ENCODE peak calls at places on chromosomes 16 and 17, in four cellular contexts. One of them, this sample, is unnamed.

GRCh38 chr17:74598346-74599022 is 6.4 kb upstream of the CD300LD start:
- DNase-seq in dorsolateral prefrontal cortex: no peak
- DNase-seq in fibroblast of villous mesenchyme: no peak
- DNase-seq in adrenal gland: no peak
- DNase-seq in this sample: no peak

GRCh38 chr16:72400257-72401078 is 228.5 kb upstream of the PMFBP1 start:
- DNase-seq in dorsolateral prefrontal cortex: no peak
- DNase-seq in fibroblast of villous mesenchyme: peak
- DNase-seq in adrenal gland: peak
- DNase-seq in this sample: peak

GRCh38 chr16:22635345-22635744 is 124.7 kb downstream of the NPIPB5 start:
- DNase-seq in dorsolateral prefrontal cortex: no peak
- DNase-seq in fibroblast of villous mesenchyme: no peak
- DNase-seq in adrenal gland: no peak
- DNase-seq in this sample: no peak

GRCh38 chr17:64785050-64785449 is 122.9 kb upstream of the SMURF2 start:
- DNase-seq in dorsolateral prefrontal cortex: no peak
- DNase-seq in fibroblast of villous mesenchyme: no peak
- DNase-seq in adrenal gland: no peak
- DNase-seq in this sample: no peak

GRCh38 chr17:10105513-10106001 is 92.8 kb downstream of the GAS7 start:
- DNase-seq in dorsolateral prefrontal cortex: no peak
- DNase-seq in fibroblast of villous mesenchyme: peak
- DNase-seq in adrenal gland: no peak
- DNase-seq in this sample: peak

GRCh38 chr16:58679763-58680162 is 4.8 kb downstream of the SLC38A7 start:
- DNase-seq in dorsolateral prefrontal cortex: no peak
- DNase-seq in fibroblast of villous mesenchyme: no peak
- DNase-seq in adrenal gland: no peak
- DNase-seq in this sample: no peak

GRCh38 chr17:1413281-1413791 is 13.3 kb upstream of the YWHAE start:
- DNase-seq in dorsolateral prefrontal cortex: no peak
- DNase-seq in fibroblast of villous mesenchyme: peak
- DNase-seq in adrenal gland: peak
- DNase-seq in this sample: peak

GRCh38 chr17:34171245-34171818 is 83.8 kb upstream of the CCL2 start:
- DNase-seq in dorsolateral prefrontal cortex: peak
- DNase-seq in fibroblast of villous mesenchyme: peak
- DNase-seq in adrenal gland: peak
- DNase-seq in this sample: peak

GRCh38 chr16:31471875-31472558 is at the start of gene TGFB1I1:
- DNase-seq in dorsolateral prefrontal cortex: no peak
- DNase-seq in fibroblast of villous mesenchyme: peak
- DNase-seq in adrenal gland: no peak
- DNase-seq in this sample: peak

GRCh38 chr17:50118076-50118827 is 11.7 kb downstream of the SAMD14 start:
- DNase-seq in dorsolateral prefrontal cortex: no peak
- DNase-seq in fibroblast of villous mesenchyme: no peak
- DNase-seq in adrenal gland: no peak
- DNase-seq in this sample: no peak

GRCh38 chr16:85798901-85799496 is 345 bp downstream of the EMC8 start:
- DNase-seq in dorsolateral prefrontal cortex: no peak
- DNase-seq in fibroblast of villous mesenchyme: peak
- DNase-seq in adrenal gland: peak
- DNase-seq in this sample: peak

GRCh38 chr17:73750975-73751374 is 106.7 kb upstream of the SDK2 start:
- DNase-seq in dorsolateral prefrontal cortex: no peak
- DNase-seq in fibroblast of villous mesenchyme: no peak
- DNase-seq in adrenal gland: no peak
- DNase-seq in this sample: no peak

GRCh38 chr16:86213427-86214205 is 296.7 kb upstream of the FOXF1 start:
- DNase-seq in dorsolateral prefrontal cortex: no peak
- DNase-seq in fibroblast of villous mesenchyme: no peak
- DNase-seq in adrenal gland: no peak
- DNase-seq in this sample: no peak

GRCh38 chr16:397736-398332 is 835 bp downstream of the NME4 start:
- DNase-seq in dorsolateral prefrontal cortex: peak
- DNase-seq in fibroblast of villous mesenchyme: peak
- DNase-seq in adrenal gland: peak
- DNase-seq in this sample: peak

GRCh38 chr17:36807496-36808180 is 129.6 kb upstream of the LHX1 start:
- DNase-seq in dorsolateral prefrontal cortex: no peak
- DNase-seq in fibroblast of villous mesenchyme: no peak
- DNase-seq in adrenal gland: no peak
- DNase-seq in this sample: no peak

GRCh38 chr17:59287452-59287851 is 44.0 kb upstream of the YPEL2 start:
- DNase-seq in dorsolateral prefrontal cortex: no peak
- DNase-seq in fibroblast of villous mesenchyme: no peak
- DNase-seq in adrenal gland: no peak
- DNase-seq in this sample: peak

GRCh38 chr17:75688209-75688771 is 21.2 kb downstream of the SAP30BP start:
- DNase-seq in dorsolateral prefrontal cortex: no peak
- DNase-seq in fibroblast of villous mesenchyme: peak
- DNase-seq in adrenal gland: no peak
- DNase-seq in this sample: peak

GRCh38 chr17:34974179-34974578 is 6.1 kb upstream of the LIG3 start:
- DNase-seq in dorsolateral prefrontal cortex: no peak
- DNase-seq in fibroblast of villous mesenchyme: peak
- DNase-seq in adrenal gland: no peak
- DNase-seq in this sample: no peak

GRCh38 chr16:66605177-66605999 is 884 bp downstream of the CMTM3 start:
- DNase-seq in dorsolateral prefrontal cortex: no peak
- DNase-seq in fibroblast of villous mesenchyme: peak
- DNase-seq in adrenal gland: peak
- DNase-seq in this sample: peak

GRCh38 chr17:64992325-64992802 is 64.2 kb downstream of the GNA13 start:
- DNase-seq in dorsolateral prefrontal cortex: no peak
- DNase-seq in fibroblast of villous mesenchyme: peak
- DNase-seq in adrenal gland: peak
- DNase-seq in this sample: no peak

GRCh38 chr16:52827456-52827855 is 225.2 kb downstream of the CHD9NB start:
- DNase-seq in dorsolateral prefrontal cortex: no peak
- DNase-seq in fibroblast of villous mesenchyme: no peak
- DNase-seq in adrenal gland: no peak
- DNase-seq in this sample: no peak

GRCh38 chr17:43905985-43906852 is 1.1 kb downstream of the MPP2 start:
- DNase-seq in dorsolateral prefrontal cortex: peak
- DNase-seq in fibroblast of villous mesenchyme: peak
- DNase-seq in adrenal gland: no peak
- DNase-seq in this sample: peak

GRCh38 chr17:80922580-80923160 is 69.0 kb upstream of the CHMP6 start:
- DNase-seq in dorsolateral prefrontal cortex: no peak
- DNase-seq in fibroblast of villous mesenchyme: no peak
- DNase-seq in adrenal gland: no peak
- DNase-seq in this sample: no peak

GRCh38 chr16:65922923-65923322 is 443.6 kb upstream of the CDH5 start:
- DNase-seq in dorsolateral prefrontal cortex: no peak
- DNase-seq in fibroblast of villous mesenchyme: no peak
- DNase-seq in adrenal gland: no peak
- DNase-seq in this sample: no peak

GRCh38 chr16:17205279-17206139 is 265.3 kb downstream of the XYLT1 start:
- DNase-seq in dorsolateral prefrontal cortex: no peak
- DNase-seq in fibroblast of villous mesenchyme: peak
- DNase-seq in adrenal gland: no peak
- DNase-seq in this sample: no peak

GRCh38 chr17:44115585-44116415 is 7.6 kb downstream of the HDAC5 start:
- DNase-seq in dorsolateral prefrontal cortex: no peak
- DNase-seq in fibroblast of villous mesenchyme: peak
- DNase-seq in adrenal gland: no peak
- DNase-seq in this sample: peak

GRCh38 chr16:30351586-30352419 is 3.3 kb downstream of the CD2BP2 start:
- DNase-seq in dorsolateral prefrontal cortex: peak
- DNase-seq in fibroblast of villous mesenchyme: peak
- DNase-seq in adrenal gland: peak
- DNase-seq in this sample: peak

GRCh38 chr17:48223945-48224344 is 116.4 kb downstream of the SNX11 start:
- DNase-seq in dorsolateral prefrontal cortex: no peak
- DNase-seq in fibroblast of villous mesenchyme: no peak
- DNase-seq in adrenal gland: no peak
- DNase-seq in this sample: no peak

GRCh38 chr17:57726838-57727237 is 18.3 kb downstream of the CCDC182 start:
- DNase-seq in dorsolateral prefrontal cortex: no peak
- DNase-seq in fibroblast of villous mesenchyme: no peak
- DNase-seq in adrenal gland: no peak
- DNase-seq in this sample: no peak

GRCh38 chr16:57924514-57924913 is 46.4 kb downstream of the CNGB1 start:
- DNase-seq in dorsolateral prefrontal cortex: no peak
- DNase-seq in fibroblast of villous mesenchyme: no peak
- DNase-seq in adrenal gland: no peak
- DNase-seq in this sample: no peak

GRCh38 chr17:40818733-40819527 is 3.5 kb downstream of the KRT10 start:
- DNase-seq in dorsolateral prefrontal cortex: peak
- DNase-seq in fibroblast of villous mesenchyme: peak
- DNase-seq in adrenal gland: peak
- DNase-seq in this sample: peak

GRCh38 chr17:79133214-79133613 is 58.6 kb downstream of the ENGASE start:
- DNase-seq in dorsolateral prefrontal cortex: no peak
- DNase-seq in fibroblast of villous mesenchyme: no peak
- DNase-seq in adrenal gland: no peak
- DNase-seq in this sample: no peak

GRCh38 chr17:79552405-79552804 is 58.4 kb downstream of the RBFOX3 start:
- DNase-seq in dorsolateral prefrontal cortex: no peak
- DNase-seq in fibroblast of villous mesenchyme: no peak
- DNase-seq in adrenal gland: no peak
- DNase-seq in this sample: no peak

GRCh38 chr17:44557653-44558285 is 485 bp downstream of the FZD2 start:
- DNase-seq in dorsolateral prefrontal cortex: peak
- DNase-seq in fibroblast of villous mesenchyme: peak
- DNase-seq in adrenal gland: no peak
- DNase-seq in this sample: peak

GRCh38 chr16:2955438-2955778 is 8.7 kb upstream of the KREMEN2 start:
- DNase-seq in dorsolateral prefrontal cortex: no peak
- DNase-seq in fibroblast of villous mesenchyme: no peak
- DNase-seq in adrenal gland: no peak
- DNase-seq in this sample: no peak

GRCh38 chr17:68396795-68397536 is 60.3 kb downstream of the WIPI1 start:
- DNase-seq in dorsolateral prefrontal cortex: no peak
- DNase-seq in fibroblast of villous mesenchyme: no peak
- DNase-seq in adrenal gland: no peak
- DNase-seq in this sample: no peak

GRCh38 chr16:26885674-26886073 is 181.1 kb upstream of the C16orf82 start:
- DNase-seq in dorsolateral prefrontal cortex: no peak
- DNase-seq in fibroblast of villous mesenchyme: no peak
- DNase-seq in adrenal gland: no peak
- DNase-seq in this sample: no peak

GRCh38 chr16:4612977-4613635 is 1.6 kb downstream of the UBALD1 start:
- DNase-seq in dorsolateral prefrontal cortex: no peak
- DNase-seq in fibroblast of villous mesenchyme: no peak
- DNase-seq in adrenal gland: no peak
- DNase-seq in this sample: no peak

GRCh38 chr16:67088551-67088950 is 21.2 kb upstream of the PHAF1 start:
- DNase-seq in dorsolateral prefrontal cortex: no peak
- DNase-seq in fibroblast of villous mesenchyme: no peak
- DNase-seq in adrenal gland: no peak
- DNase-seq in this sample: no peak

DNA sequence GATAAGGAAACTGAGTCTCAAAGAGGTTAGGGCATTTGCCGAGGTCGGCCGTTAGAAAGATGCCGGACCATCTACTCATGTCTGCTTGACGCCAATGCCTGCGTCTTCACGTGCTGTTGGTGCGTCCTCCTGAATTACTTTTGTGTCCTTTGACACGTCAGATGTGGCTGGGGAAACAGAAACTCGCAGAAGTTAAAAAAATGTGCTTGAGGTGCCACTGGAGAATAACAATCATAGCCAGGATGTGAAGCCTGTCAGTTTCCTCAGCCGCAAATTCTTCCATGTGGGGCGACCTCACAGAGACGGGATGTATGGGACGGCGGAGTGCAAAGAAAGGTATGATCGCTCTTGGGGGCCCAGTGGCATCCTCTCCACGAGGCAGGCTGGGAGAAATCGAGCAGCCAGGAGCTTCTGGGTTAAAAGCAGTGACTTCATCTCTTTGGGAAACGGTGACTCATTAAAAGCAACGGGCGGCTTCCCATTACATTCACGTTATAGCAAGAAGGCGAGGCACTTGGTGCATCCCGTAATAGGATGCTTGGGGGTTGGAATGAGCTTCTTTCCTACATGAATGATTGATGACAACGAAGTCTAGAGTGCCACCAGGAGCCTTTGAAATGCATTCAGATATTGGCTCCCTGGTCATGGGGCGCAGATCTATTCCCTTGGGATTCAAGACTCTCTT is 67.8 kb downstream of the BMERB1 start:
- DNase-seq in dorsolateral prefrontal cortex: no peak
- DNase-seq in fibroblast of villous mesenchyme: peak
- DNase-seq in adrenal gland: no peak
- DNase-seq in this sample: peak
- H3K4me3 ChIP-seq in dorsolateral prefrontal cortex: no peak
- H3K4me3 ChIP-seq in fibroblast of villous mesenchyme: no peak
- H3K4me3 ChIP-seq in adrenal gland: no peak
- H3K4me3 ChIP-seq in this sample: no peak

GRCh38 chr16:84749072-84749471 is 49.3 kb downstream of the USP10 start:
- DNase-seq in dorsolateral prefrontal cortex: no peak
- DNase-seq in fibroblast of villous mesenchyme: no peak
- DNase-seq in adrenal gland: no peak
- DNase-seq in this sample: no peak
- TF ChIP-seq CTCF in dorsolateral prefrontal cortex: no peak
- TF ChIP-seq CTCF in fibroblast of villous mesenchyme: no peak
- TF ChIP-seq CTCF in adrenal gland: no peak
- TF ChIP-seq CTCF in this sample: no peak

GRCh38 chr17:61786088-61786487 is 77.2 kb downstream of the BRIP1 start:
- DNase-seq in dorsolateral prefrontal cortex: no peak
- DNase-seq in fibroblast of villous mesenchyme: no peak
- DNase-seq in adrenal gland: no peak
- DNase-seq in this sample: no peak

GRCh38 chr17:61783556-61784304 is 79.6 kb downstream of the BRIP1 start:
- DNase-seq in dorsolateral prefrontal cortex: no peak
- DNase-seq in fibroblast of villous mesenchyme: no peak
- DNase-seq in adrenal gland: no peak
- DNase-seq in this sample: no peak

GRCh38 chr17:61783120-61783519 is 80.2 kb downstream of the BRIP1 start:
- DNase-seq in dorsolateral prefrontal cortex: no peak
- DNase-seq in fibroblast of villous mesenchyme: no peak
- DNase-seq in adrenal gland: no peak
- DNase-seq in this sample: no peak

GRCh38 chr17:61784510-61784909 is 78.8 kb downstream of the BRIP1 start:
- DNase-seq in dorsolateral prefrontal cortex: no peak
- DNase-seq in fibroblast of villous mesenchyme: no peak
- DNase-seq in adrenal gland: no peak
- DNase-seq in this sample: no peak

GRCh38 chr17:61782683-61783082 is 80.6 kb downstream of the BRIP1 start:
- DNase-seq in dorsolateral prefrontal cortex: no peak
- DNase-seq in fibroblast of villous mesenchyme: no peak
- DNase-seq in adrenal gland: no peak
- DNase-seq in this sample: no peak
- H3K4me3 ChIP-seq in dorsolateral prefrontal cortex: no peak
- H3K4me3 ChIP-seq in fibroblast of villous mesenchyme: no peak
- H3K4me3 ChIP-seq in adrenal gland: no peak
- H3K4me3 ChIP-seq in this sample: no peak

GRCh38 chr16:89845417-89845816 is 17.1 kb downstream of the SPIRE2 start:
- DNase-seq in dorsolateral prefrontal cortex: no peak
- DNase-seq in fibroblast of villous mesenchyme: no peak
- DNase-seq in adrenal gland: no peak
- DNase-seq in this sample: no peak
- TF ChIP-seq CTCF in dorsolateral prefrontal cortex: no peak
- TF ChIP-seq CTCF in fibroblast of villous mesenchyme: no peak
- TF ChIP-seq CTCF in adrenal gland: no peak
- TF ChIP-seq CTCF in this sample: no peak

GRCh38 chr17:5775098-5775497 is 190.8 kb upstream of the NLRP1 start:
- DNase-seq in dorsolateral prefrontal cortex: no peak
- DNase-seq in fibroblast of villous mesenchyme: no peak
- DNase-seq in adrenal gland: no peak
- DNase-seq in this sample: no peak
- H3K4me3 ChIP-seq in dorsolateral prefrontal cortex: no peak
- H3K4me3 ChIP-seq in fibroblast of villous mesenchyme: no peak
- H3K4me3 ChIP-seq in adrenal gland: no peak
- H3K4me3 ChIP-seq in this sample: no peak